ENCODE peak calls at places on chromosomes 5 and 9, in four cellular contexts. X is K562; V is CD8-positive, alpha-beta T cell; K is WERI-Rb-1. U is an unnamed sample.

GRCh38 chr9:87109851-87110250 is 162.5 kb upstream of the GAS1 start:
- DNase-seq in X (no peak), V (no peak), K (no peak), U (no peak)

GRCh38 chr5:15388856-15389255 is 111.1 kb upstream of the FBXL7 start:
- DNase-seq in X (no peak), V (no peak), K (no peak), U (no peak)

GRCh38 chr9:70479880-70480291 is 65.4 kb upstream of the KLF9 start:
- DNase-seq in X (no peak), V (no peak), K (peak), U (no peak)

GRCh38 chr9:95506438-95506691 is 10.4 kb downstream of the PTCH1 start:
- DNase-seq in X (peak), V (no peak), K (peak), U (no peak)

GRCh38 chr9:137376386-137376785 is 46.6 kb downstream of the EXD3 start:
- DNase-seq in X (no peak), V (no peak), K (peak), U (no peak)

GRCh38 chr9:69122086-69122390 is 52.0 kb upstream of the TJP2 start:
- DNase-seq in X (no peak), V (peak), K (peak), U (no peak)

GRCh38 chr5:143217065-143217803 is 186.3 kb downstream of the NR3C1 start:
- DNase-seq in X (peak), V (no peak), K (peak), U (no peak)

GRCh38 chr5:168674893-168675482 is 95.8 kb upstream of the PANK3 start:
- DNase-seq in X (no peak), V (no peak), K (no peak), U (no peak)

GRCh38 chr9:35415769-35416427 is 74.0 kb upstream of the RUSC2 start:
- DNase-seq in X (no peak), V (no peak), K (peak), U (no peak)

GRCh38 chr9:14692536-14692917 is 705 bp downstream of the ZDHHC21 start:
- DNase-seq in X (no peak), V (no peak), K (no peak), U (no peak)

GRCh38 chr5:96254980-96255681 is 177.9 kb downstream of the PCSK1 start:
- DNase-seq in X (no peak), V (no peak), K (no peak), U (peak)

GRCh38 chr5:139634541-139634940 is 13.6 kb upstream of the CXXC5 start:
- DNase-seq in X (no peak), V (no peak), K (no peak), U (no peak)

GRCh38 chr5:135477594-135477993 is 25.4 kb upstream of the TIFAB start:
- DNase-seq in X (no peak), V (no peak), K (peak), U (peak)

GRCh38 chr5:154312571-154312970 is 122.0 kb downstream of the GALNT10 start:
- DNase-seq in X (no peak), V (no peak), K (no peak), U (no peak)

GRCh38 chr9:35923927-35924763 is 14.9 kb downstream of the SPAAR start:
- DNase-seq in X (peak), V (no peak), K (no peak), U (peak)

GRCh38 chr5:152632380-152632779 is 227.3 kb upstream of the NMUR2 start:
- DNase-seq in X (no peak), V (no peak), K (no peak), U (no peak)

GRCh38 chr5:82639393-82640144 is 361.4 kb upstream of the RPS23 start:
- DNase-seq in X (no peak), V (no peak), K (no peak), U (no peak)

GRCh38 chr5:141880961-141881801 is 3.0 kb upstream of the PCDH1 start:
- DNase-seq in X (no peak), V (no peak), K (no peak), U (no peak)

GRCh38 chr5:124871299-124871698 is 124.9 kb upstream of the ZNF608 start:
- DNase-seq in X (no peak), V (no peak), K (no peak), U (no peak)

GRCh38 chr5:18744990-18745590 is 1110.8 kb downstream of the TAF11L14 start:
- DNase-seq in X (no peak), V (peak), K (no peak), U (no peak)

GRCh38 chr9:133787749-133788015 is 49.5 kb upstream of the SARDH start:
- DNase-seq in X (peak), V (no peak), K (peak), U (no peak)

GRCh38 chr5:137365126-137365865 is 133.8 kb downstream of the SPOCK1 start:
- DNase-seq in X (no peak), V (no peak), K (no peak), U (no peak)

GRCh38 chr5:28403846-28404245 is 1365.5 kb upstream of the CDH9 start:
- DNase-seq in X (no peak), V (no peak), K (no peak), U (no peak)

GRCh38 chr9:11749396-11749795 is 943.8 kb upstream of the TYRP1 start:
- DNase-seq in X (no peak), V (no peak), K (peak), U (no peak)

GRCh38 chr9:5395428-5395827 is 42.3 kb downstream of the PLGRKT start:
- DNase-seq in X (no peak), V (no peak), K (no peak), U (no peak)

GRCh38 chr5:142551242-142552067 is 134.4 kb downstream of the FGF1 start:
- DNase-seq in X (no peak), V (no peak), K (peak), U (no peak)

GRCh38 chr9:89606567-89607311 is 1.9 kb downstream of the GADD45G start:
- DNase-seq in X (peak), V (no peak), K (peak), U (no peak)

GRCh38 chr5:137516251-137516797 is 17.2 kb upstream of the SPOCK1 start:
- DNase-seq in X (no peak), V (no peak), K (peak), U (no peak)

GRCh38 chr5:54701179-54701578 is 183.6 kb downstream of the SNX18 start:
- DNase-seq in X (no peak), V (no peak), K (no peak), U (peak)

GRCh38 chr9:74589576-74589975 is 92.4 kb downstream of the RORB start:
- DNase-seq in X (no peak), V (no peak), K (no peak), U (no peak)

GRCh38 chr5:56369333-56369947 is 136.3 kb upstream of the ANKRD55 start:
- DNase-seq in X (no peak), V (no peak), K (no peak), U (no peak)

GRCh38 chr9:121286688-121286972 is 18.7 kb downstream of the GSN start:
- DNase-seq in X (no peak), V (no peak), K (no peak), U (no peak)

GRCh38 chr5:98414938-98415337 is 358.5 kb upstream of the RGMB start:
- DNase-seq in X (no peak), V (no peak), K (no peak), U (peak)

GRCh38 chr5:120532835-120533234 is 68.7 kb downstream of the PRR16 start:
- DNase-seq in X (peak), V (no peak), K (peak), U (no peak)

GRCh38 chr9:136488247-136489214 is 5.7 kb upstream of the SEC16A start:
- DNase-seq in X (peak), V (peak), K (peak), U (no peak)

GRCh38 chr9:107932036-107932435 is 442.5 kb upstream of the KLF4 start:
- DNase-seq in X (no peak), V (no peak), K (no peak), U (no peak)

GRCh38 chr9:97958812-97959511 is 21.0 kb upstream of the HEMGN start:
- DNase-seq in X (peak), V (no peak), K (no peak), U (no peak)

GRCh38 chr5:179732412-179732917 is at the start of gene MAML1:
- DNase-seq in X (peak), V (peak), K (peak), U (peak)

GRCh38 chr5:11595045-11595444 is 309.2 kb downstream of the CTNND2 start:
- DNase-seq in X (no peak), V (no peak), K (no peak), U (no peak)

GRCh38 chr5:21823076-21823574 is 1030.0 kb downstream of the CDH12 start:
- DNase-seq in X (no peak), V (no peak), K (no peak), U (no peak)

GRCh38 chr5:21823588-21823987 is 1029.6 kb downstream of the CDH12 start:
- DNase-seq in X (no peak), V (no peak), K (no peak), U (no peak)

GRCh38 chr5:21820527-21820926 is 1032.6 kb downstream of the CDH12 start:
- DNase-seq in X (no peak), V (no peak), K (no peak), U (no peak)

DNA sequence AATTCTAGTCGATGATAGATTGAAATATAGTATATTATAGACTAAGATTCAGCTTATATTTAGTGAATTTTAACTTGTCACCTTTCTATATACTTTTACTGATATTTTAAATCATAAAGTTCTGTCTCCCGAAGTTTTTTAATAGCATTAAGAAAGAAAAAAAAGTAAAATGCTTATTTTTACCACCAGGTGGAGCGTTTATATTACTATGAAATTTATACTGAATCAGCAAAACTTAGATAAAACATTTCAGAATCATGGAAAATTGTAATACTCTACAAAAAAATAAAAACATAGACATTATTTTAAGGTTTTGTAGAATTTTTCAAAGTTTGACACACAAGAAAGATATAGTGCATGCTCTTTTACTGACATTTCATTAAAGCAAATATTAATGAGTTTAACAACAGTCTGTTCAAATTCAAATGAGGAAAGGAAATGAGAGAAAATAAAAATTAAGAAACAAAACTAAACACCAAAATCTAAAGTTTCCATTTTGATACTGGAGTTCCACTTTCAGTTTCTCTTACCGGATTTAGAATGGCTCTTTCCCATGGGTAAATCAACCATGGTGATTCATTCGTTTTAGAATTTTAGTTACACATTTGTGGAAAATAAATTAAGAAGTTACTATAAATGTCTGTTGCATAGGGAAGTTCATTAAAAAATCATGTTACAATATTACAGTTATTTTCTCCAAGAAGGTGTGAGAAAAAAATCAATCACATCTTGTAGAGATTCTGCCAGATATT is 1035.3 kb downstream of the CDH12 start:
- DNase-seq in X (no peak), V (no peak), K (no peak), U (no peak)
- TF ChIP-seq CTCF in X (no peak), V (no peak), K (no peak), U (peak)

GRCh38 chr5:40551706-40552557 is 127.8 kb upstream of the PTGER4 start:
- DNase-seq in X (no peak), V (no peak), K (no peak), U (peak)
- TF ChIP-seq CTCF in X (no peak), V (no peak), K (no peak), U (no peak)

DNA sequence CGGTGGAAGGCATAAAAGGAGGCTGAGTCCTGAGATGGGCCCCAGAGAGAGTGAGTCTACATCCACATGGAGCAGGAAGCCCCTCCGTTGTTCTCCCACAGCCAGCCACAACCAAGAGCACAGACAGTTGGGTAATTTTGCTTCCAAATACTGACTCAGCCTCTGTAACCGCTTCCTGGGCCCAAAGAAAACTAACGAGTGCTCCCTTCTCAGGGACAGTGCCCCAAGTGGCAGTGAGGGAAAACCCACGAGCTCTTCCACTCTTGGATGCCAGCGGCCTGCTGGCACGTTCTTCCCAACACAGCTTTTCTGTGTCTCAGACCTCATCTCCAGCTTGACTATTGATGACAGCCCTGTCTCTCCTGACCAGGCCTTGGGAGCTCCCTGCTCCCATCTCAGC is 207.6 kb downstream of the FSTL4 start:
- DNase-seq in X (no peak), V (no peak), K (no peak), U (no peak)
- TF ChIP-seq CTCF in X (peak), V (no peak), K (peak), U (peak)

DNA sequence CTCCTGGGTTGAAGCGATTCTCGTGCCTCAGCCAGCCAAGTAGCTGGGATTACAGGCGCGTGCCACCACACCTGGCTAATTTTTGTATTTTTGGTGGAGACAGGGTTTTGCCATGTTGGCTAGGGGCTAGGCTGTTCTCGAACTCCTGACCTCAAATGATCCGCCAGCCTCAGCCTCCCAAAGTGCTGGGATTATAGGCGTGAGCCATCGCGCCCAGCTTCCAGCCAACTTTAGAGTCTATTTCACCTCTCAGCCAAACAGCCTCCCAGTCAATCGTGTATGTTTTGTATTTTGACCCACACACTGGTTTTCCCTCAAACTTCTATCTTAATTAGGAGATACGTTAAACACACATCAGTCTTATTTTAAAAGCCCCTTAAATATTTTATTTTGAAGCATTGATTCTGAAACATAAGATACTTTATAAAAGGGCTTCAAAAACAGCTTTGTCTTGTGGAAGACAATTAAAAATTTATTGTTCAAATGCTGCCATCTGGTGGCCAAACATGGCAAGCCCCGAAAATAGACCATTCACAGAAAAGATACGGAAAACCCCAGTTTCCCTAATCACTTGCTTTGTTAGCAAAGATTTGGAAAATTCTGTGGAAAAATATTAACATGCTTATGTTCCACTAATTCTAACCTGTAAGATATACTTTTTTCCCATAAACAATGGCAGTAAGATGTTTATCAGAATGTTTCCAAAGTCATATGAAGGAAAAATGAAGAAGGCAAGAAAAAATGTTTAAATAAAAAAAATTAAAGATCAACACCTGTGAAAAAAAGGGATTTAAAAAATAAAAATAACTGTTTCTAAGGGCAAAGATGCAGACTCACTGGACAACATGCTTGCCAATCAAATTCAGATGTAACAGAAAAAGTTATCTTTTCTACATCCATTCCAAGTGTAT is 33.1 kb downstream of the APTX start:
- DNase-seq in X (peak), V (peak), K (peak), U (no peak)
- TF ChIP-seq CTCF in X (peak), V (peak), K (peak), U (peak)

GRCh38 chr9:127449332-127449966 is 1.8 kb downstream of the RPL12 start:
- DNase-seq in X (no peak), V (no peak), K (no peak), U (no peak)

GRCh38 chr9:127450831-127451680 is at the start of the genes LRSAM1 and RPL12:
- DNase-seq in X (peak), V (peak), K (peak), U (peak)

GRCh38 chr9:127448112-127448805 is 2.9 kb downstream of the RPL12 start:
- DNase-seq in X (no peak), V (no peak), K (no peak), U (no peak)

GRCh38 chr9:127451681-127452480 is 571 bp downstream of the LRSAM1 start:
- DNase-seq in X (peak), V (peak), K (peak), U (no peak)

DNA sequence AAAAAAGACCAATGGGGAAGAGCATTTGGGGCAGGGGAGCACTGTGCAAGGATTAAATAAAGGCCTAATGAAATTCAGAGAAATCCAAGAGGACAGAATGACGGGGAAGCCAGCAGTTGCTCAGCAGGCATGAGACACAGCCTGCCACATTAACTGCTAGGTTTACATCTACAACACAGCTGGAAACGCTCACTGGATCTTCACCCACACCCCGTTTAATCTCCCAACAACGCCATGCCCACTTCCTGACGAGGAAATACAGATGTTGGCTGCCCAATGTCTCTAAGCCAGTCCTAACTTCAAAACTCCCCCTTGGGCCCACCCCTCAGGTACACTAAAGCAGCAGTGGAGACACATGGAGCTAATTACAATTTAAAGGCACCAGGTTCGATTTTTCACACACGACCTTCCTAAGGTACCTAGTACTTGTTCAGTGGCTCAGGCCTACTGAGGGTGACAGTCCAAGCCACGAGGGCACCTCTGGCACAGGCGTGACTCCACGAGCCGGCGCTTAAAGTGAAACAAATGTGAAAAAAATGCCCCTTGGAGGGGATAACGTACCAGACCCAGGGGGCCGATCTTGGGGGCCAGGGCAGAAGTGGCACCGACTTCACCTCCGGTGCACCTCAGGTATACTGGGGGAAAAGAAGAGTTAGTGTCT is 906 bp downstream of the RPL12 start:
- DNase-seq in X (no peak), V (no peak), K (no peak), U (no peak)
- TF ChIP-seq CTCF in X (no peak), V (no peak), K (no peak), U (no peak)

DNA sequence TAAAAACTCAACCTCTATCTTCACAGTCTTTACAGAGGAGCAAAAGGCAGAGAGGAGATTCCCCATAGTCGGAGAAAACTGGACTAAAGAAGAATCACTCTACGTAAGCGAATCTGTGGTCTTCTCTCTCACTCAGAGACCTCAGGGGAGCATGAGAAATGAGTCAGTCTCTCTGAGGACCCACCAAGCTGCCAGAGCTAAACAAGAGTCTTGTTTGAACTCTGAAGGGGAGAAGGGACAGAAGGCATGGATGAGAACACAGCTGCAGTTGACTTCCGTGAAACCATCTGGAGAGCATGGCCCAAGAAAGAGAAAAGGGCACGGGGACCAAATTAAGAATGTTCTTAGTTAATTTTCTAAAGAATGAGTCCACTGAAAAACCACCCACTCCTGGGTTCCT is 12.8 kb upstream of the MAN2A1 start:
- DNase-seq in X (no peak), V (no peak), K (no peak), U (no peak)
- TF ChIP-seq CTCF in X (no peak), V (no peak), K (no peak), U (no peak)

DNA sequence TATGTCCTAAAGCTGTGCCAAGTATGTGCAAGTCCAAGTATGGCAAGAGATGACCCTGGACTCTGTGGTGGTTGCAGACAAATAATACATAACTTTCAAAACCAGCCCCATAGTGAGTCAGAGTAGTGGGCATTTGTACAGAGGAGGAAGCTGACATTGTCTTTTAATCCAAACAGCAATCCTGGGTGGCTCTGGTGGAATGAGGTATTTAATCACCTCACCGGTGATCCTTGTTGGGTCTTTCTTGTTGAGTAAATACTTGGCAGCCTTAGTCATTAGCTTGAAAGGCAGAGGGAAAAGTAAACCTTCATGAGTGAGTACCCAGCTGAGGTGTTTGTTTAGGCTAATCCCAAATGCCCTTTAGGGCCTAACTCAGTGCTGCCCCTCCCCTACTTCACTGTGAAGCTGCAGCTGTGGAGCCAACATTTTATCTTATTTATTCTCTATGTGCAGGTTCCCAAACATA is 148.7 kb upstream of the SLC12A2 start:
- DNase-seq in X (no peak), V (no peak), K (peak), U (peak)
- TF ChIP-seq CTCF in X (no peak), V (no peak), K (no peak), U (peak)

GRCh38 chr5:171365351-171365750 is 22.3 kb upstream of the NPM1 start:
- DNase-seq in X (peak), V (no peak), K (peak), U (no peak)
- TF ChIP-seq CTCF in X (peak), V (no peak), K (peak), U (peak)